ENCODE peak calls at places on chromosomes 12 and 14, in ten cellular contexts. A is DND-41, N is pancreas, H is HepG2, I is right lobe of liver, G is neural progenitor cell, S is A673, X is Peyer's patch, U is IMR-90, R is psoas muscle. Q is an unnamed sample. For H3K4me1, the result is how much of the 10 kb centered on the place peaks cover.

GRCh38 chr14:70684030-70684429 is 42.3 kb downstream of the TTC9 start:
- DNase-seq in A (no peak), N (no peak), H (no peak), I (no peak), G (no peak), S (no peak), X (no peak), U (no peak), R (no peak), Q (no peak)

GRCh38 chr14:56094063-56094462 is 24.1 kb upstream of the PELI2 start:
- DNase-seq in A (no peak), N (no peak), H (no peak), I (no peak), G (no peak), S (no peak), X (no peak), U (no peak), R (no peak), Q (no peak)

GRCh38 chr12:66190519-66191406 is 1.7 kb downstream of the IRAK3 start:
- DNase-seq in A (no peak), N (no peak), H (no peak), I (no peak), G (no peak), S (no peak), X (no peak), U (peak), R (no peak), Q (no peak)

GRCh38 chr14:77603654-77604270 is 12.7 kb downstream of the SPTLC2 start:
- DNase-seq in A (no peak), N (no peak), H (peak), I (no peak), G (no peak), S (peak), X (peak), U (no peak), R (peak), Q (no peak)

GRCh38 chr14:44847910-44848309 is 113.8 kb downstream of the KLHL28 start:
- DNase-seq in A (no peak), N (no peak), H (no peak), I (no peak), G (no peak), S (no peak), X (no peak), U (peak), R (no peak), Q (no peak)

GRCh38 chr12:112239020-112239419 is 113.7 kb downstream of the TRAFD1 start:
- DNase-seq in A (no peak), N (no peak), H (peak), I (peak), G (no peak), S (no peak), X (no peak), U (no peak), R (no peak), Q (no peak)

GRCh38 chr12:64796205-64796845 is 28.1 kb upstream of the TBC1D30 start:
- DNase-seq in A (peak), N (no peak), H (peak), I (peak), G (peak), S (peak), X (peak), U (peak), R (no peak), Q (peak)

GRCh38 chr14:52399886-52400599 is 85.9 kb downstream of the PTGER2 start:
- DNase-seq in A (no peak), N (no peak), H (no peak), I (no peak), G (peak), S (peak), X (no peak), U (peak), R (no peak), Q (no peak)

GRCh38 chr12:52093346-52093745 is 13.8 kb downstream of the SMIM41 start:
- DNase-seq in A (no peak), N (peak), H (no peak), I (peak), G (no peak), S (no peak), X (no peak), U (no peak), R (no peak), Q (no peak)

GRCh38 chr14:47207636-47208035 is 467.8 kb downstream of the MDGA2 start:
- DNase-seq in A (no peak), N (no peak), H (no peak), I (no peak), G (no peak), S (peak), X (no peak), U (no peak), R (no peak), Q (no peak)

GRCh38 chr12:122116707-122117535 is 38.4 kb downstream of the MLXIP start:
- DNase-seq in A (no peak), N (peak), H (no peak), I (peak), G (no peak), S (no peak), X (no peak), U (no peak), R (no peak), Q (no peak)

GRCh38 chr12:19288603-19289244 is 150.6 kb upstream of the AEBP2 start:
- DNase-seq in A (no peak), N (no peak), H (peak), I (no peak), G (peak), S (peak), X (no peak), U (peak), R (no peak), Q (no peak)

GRCh38 chr12:73935817-73936216 is 601.8 kb upstream of the ATXN7L3B start:
- DNase-seq in A (no peak), N (no peak), H (no peak), I (no peak), G (peak), S (peak), X (no peak), U (no peak), R (no peak), Q (no peak)

GRCh38 chr12:117098361-117099217 is 627 bp downstream of the TESC start:
- DNase-seq in A (peak), N (peak), H (no peak), I (no peak), G (peak), S (no peak), X (peak), U (no peak), R (no peak), Q (no peak)

GRCh38 chr12:129075451-129076208 is 222.4 kb downstream of the GLT1D1 start:
- DNase-seq in A (no peak), N (no peak), H (no peak), I (no peak), G (no peak), S (no peak), X (no peak), U (no peak), R (no peak), Q (no peak)

GRCh38 chr12:114361992-114362391 is 44.0 kb downstream of the TBX5 start:
- DNase-seq in A (no peak), N (no peak), H (no peak), I (no peak), G (no peak), S (no peak), X (no peak), U (no peak), R (no peak), Q (no peak)

GRCh38 chr14:52363969-52364368 is 49.9 kb downstream of the PTGER2 start:
- DNase-seq in A (no peak), N (no peak), H (no peak), I (no peak), G (no peak), S (no peak), X (no peak), U (no peak), R (no peak), Q (no peak)

GRCh38 chr14:54194501-54194900 is 202.3 kb upstream of the CDKN3 start:
- DNase-seq in A (no peak), N (no peak), H (no peak), I (no peak), G (no peak), S (peak), X (no peak), U (no peak), R (no peak), Q (no peak)

GRCh38 chr14:99563749-99564129 is 40.3 kb downstream of the CCDC85C start:
- DNase-seq in A (no peak), N (no peak), H (no peak), I (no peak), G (no peak), S (no peak), X (no peak), U (no peak), R (no peak), Q (no peak)

GRCh38 chr14:99564903-99565259 is 39.1 kb downstream of the CCDC85C start:
- DNase-seq in A (no peak), N (no peak), H (no peak), I (no peak), G (no peak), S (no peak), X (no peak), U (no peak), R (no peak), Q (no peak)

GRCh38 chr14:99562848-99563748 is 40.9 kb downstream of the CCDC85C start:
- DNase-seq in A (no peak), N (peak), H (peak), I (peak), G (peak), S (no peak), X (peak), U (peak), R (peak), Q (no peak)

GRCh38 chr14:99565383-99565782 is 38.6 kb downstream of the CCDC85C start:
- DNase-seq in A (no peak), N (no peak), H (no peak), I (peak), G (no peak), S (no peak), X (no peak), U (no peak), R (no peak), Q (no peak)

DNA sequence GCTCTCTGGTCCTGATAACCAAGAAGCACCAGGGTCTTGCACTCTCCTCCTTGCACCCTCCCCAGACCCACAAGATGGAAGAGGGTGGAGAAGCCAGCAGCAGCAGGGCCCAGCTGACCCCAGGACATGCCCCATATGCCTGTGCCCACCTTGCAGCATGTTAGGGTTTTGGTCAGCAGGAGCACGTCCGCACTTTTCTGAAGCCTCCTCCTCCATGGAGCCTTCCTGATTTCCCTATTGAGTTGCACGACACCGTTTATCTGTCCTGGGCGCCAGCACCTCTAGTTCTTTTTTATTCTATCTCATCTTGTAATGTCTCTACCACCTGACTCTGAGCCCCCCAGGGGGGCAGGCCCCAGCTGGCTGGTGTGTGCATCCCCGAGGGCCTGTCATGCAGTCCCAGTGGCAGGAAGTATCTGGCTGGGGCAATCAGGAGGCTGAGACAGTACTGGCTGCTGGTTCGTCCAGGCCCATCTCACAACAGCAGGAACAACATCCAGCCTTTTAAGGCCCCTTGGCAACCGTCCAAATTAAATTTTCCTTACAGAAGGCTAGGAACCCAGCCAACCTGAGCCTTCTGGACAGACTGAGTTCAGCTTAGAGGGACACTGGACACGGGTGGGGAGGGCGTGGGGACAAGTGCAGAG is 39.6 kb downstream of the CCDC85C start:
- DNase-seq in A (no peak), N (no peak), H (peak), I (peak), G (no peak), S (peak), X (no peak), U (peak), R (no peak), Q (no peak)
- H3K4me1 ChIP-seq in A (under half), N (half or more), H (half or more), I (half or more), G (half or more), S (under half), X (under half), U (under half), R (under half), Q (half or more)

GRCh38 chr14:57530571-57530970 is 36.9 kb upstream of the CCDC198 start:
- DNase-seq in A (no peak), N (no peak), H (no peak), I (no peak), G (no peak), S (no peak), X (no peak), U (no peak), R (no peak), Q (no peak)

DNA sequence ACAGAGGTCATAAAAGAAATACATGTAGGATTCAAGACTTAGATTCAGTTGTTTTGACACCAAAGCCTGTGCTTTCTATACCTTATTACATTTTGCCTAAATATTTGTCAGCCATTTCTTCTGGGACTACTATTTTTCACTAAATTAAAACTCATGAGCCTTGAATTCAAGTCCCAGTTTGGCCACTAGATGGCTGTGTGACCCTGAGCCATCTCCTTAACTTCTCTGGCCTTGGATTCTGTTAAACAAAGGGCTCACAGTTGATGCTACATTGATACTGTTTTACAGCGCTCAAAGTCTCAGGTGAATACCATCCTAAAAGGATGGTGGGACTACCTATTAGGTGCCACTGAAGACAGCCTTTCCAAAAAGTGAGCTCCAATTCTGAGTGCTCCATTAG is 39.6 kb upstream of the CCDC198 start:
- DNase-seq in A (peak), N (no peak), H (peak), I (no peak), G (peak), S (peak), X (no peak), U (no peak), R (no peak), Q (no peak)
- TF ChIP-seq CTCF in A (peak), N (no peak), H (peak), I (peak), G (peak), S (peak), X (no peak), U (peak), R (peak), Q (peak)

GRCh38 chr12:13982010-13982409 is 608 bp upstream of the GRIN2B start:
- DNase-seq in A (no peak), N (no peak), H (no peak), I (no peak), G (peak), S (peak), X (no peak), U (no peak), R (no peak), Q (no peak)
- H3K4me3 ChIP-seq in A (no peak), N (no peak), H (no peak), I (no peak), G (peak), S (no peak), X (peak), U (no peak), R (peak), Q (peak)

DNA sequence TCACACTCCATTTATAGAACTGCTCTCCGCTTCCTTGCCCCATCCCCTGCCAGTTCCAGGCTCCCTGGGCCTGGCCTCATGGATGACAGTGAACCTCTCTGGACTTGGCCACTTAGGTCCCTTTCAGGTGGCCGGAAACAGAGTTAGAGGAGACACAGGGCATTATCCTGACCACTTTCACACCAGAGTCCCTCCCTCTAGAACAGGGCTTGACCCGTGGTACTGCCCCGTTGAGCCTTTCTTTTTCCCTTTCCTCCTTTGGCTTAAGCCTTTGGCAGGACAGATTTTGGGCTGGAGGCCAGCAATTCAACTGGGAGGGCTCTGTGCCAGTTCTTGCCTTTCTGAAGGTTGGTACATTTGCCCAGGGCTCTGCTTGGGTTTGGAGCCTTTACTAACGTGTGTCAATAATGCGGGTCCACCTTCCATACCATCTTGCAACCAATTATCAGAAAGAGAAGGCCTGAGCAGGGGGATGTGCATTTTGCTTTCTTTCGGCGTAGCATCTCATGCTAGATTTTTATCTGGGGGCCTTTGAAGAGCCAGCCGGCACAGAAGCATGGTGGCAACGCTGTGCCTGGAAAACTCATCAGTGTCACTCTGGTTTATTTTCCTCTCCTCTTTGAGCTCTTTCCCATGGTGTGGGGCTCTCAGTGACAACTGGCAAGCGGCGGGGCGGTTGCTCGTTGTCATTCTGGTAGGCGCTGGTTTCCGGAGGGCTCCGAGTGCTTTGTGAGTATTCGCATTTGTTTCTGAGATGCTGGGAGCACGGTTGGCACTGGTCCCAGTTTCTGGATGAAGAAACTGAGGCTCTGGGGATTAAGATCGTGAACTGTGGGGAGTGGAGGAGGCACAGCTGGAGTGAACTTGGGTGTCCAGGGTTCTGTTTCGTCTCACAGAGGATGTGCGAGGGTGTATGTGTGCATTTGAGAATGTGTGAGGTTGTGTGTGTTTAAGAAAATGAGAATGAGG is 23.0 kb downstream of the TPCN1 start:
- DNase-seq in A (no peak), N (peak), H (no peak), I (peak), G (no peak), S (peak), X (peak), U (no peak), R (peak), Q (no peak)
- H3K4me1 ChIP-seq in A (under half), N (half or more), H (half or more), I (half or more), G (under half), S (half or more), X (under half), U (under half), R (half or more), Q (half or more)

GRCh38 chr14:89955418-89956293 is at the start of gene TDP1:
- DNase-seq in A (peak), N (peak), H (peak), I (peak), G (peak), S (peak), X (peak), U (peak), R (peak), Q (peak)
- TF ChIP-seq CTCF in A (peak), N (no peak), H (peak), I (no peak), G (peak), S (peak), X (no peak), U (peak), R (peak), Q (peak)

GRCh38 chr14:73850940-73851339 is 691 bp upstream of the PTGR2 start:
- DNase-seq in A (no peak), N (no peak), H (peak), I (no peak), G (peak), S (peak), X (no peak), U (no peak), R (no peak), Q (no peak)
- H3K4me3 ChIP-seq in A (peak), N (peak), H (peak), I (peak), G (peak), S (peak), X (peak), U (no peak), R (peak), Q (peak)

GRCh38 chr12:11555195-11555594 is 94.3 kb upstream of the ETV6 start:
- DNase-seq in A (no peak), N (no peak), H (no peak), I (no peak), G (no peak), S (no peak), X (no peak), U (no peak), R (no peak), Q (no peak)

GRCh38 chr12:11555743-11556625 is 93.5 kb upstream of the ETV6 start:
- DNase-seq in A (peak), N (no peak), H (no peak), I (no peak), G (no peak), S (no peak), X (no peak), U (no peak), R (no peak), Q (no peak)

GRCh38 chr12:11559941-11560340 is 89.5 kb upstream of the ETV6 start:
- DNase-seq in A (no peak), N (no peak), H (no peak), I (no peak), G (no peak), S (no peak), X (no peak), U (no peak), R (no peak), Q (no peak)

GRCh38 chr12:11553871-11554533 is 95.5 kb upstream of the ETV6 start:
- DNase-seq in A (peak), N (no peak), H (peak), I (no peak), G (peak), S (peak), X (peak), U (peak), R (no peak), Q (no peak)
- H3K4me1 ChIP-seq in A (under half), N (under half), H (under half), I (under half), G (under half), S (under half), X (under half), U (under half), R (under half), Q (under half)

DNA sequence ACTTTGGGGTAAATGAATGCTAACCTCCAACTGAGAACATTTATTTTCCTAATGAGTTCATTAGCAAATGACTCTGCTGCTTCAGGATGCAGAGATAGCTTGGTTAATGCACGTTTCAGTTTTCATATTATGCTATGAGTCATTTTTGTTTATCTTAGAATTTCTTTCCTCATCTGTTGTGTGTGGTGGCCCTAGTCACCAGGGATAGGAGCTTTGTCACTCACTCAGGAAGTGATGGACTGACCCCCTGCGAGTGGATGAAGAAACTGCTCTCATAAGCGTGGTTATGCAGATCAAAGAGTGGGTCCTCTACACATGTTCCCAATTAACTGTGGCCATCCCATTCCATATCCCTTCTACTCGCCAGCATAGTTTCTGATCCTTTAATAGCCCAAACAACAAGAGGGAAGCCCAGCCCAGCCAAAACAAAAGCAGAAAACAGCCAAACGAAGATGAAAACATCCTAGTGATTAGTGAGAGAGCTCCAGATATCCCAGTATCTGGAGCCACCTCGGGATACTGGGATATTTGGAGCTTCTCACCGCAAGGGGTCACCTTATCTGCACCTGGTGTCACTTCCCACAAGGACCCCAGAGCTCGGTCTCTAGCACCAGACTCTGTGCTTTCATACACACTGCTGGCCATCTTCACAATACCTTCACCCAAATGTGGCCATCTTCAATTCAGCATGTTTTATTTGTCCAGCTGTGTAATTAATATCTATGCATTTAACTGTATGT is 8.6 kb downstream of the TC2N start:
- DNase-seq in A (no peak), N (no peak), H (peak), I (no peak), G (no peak), S (peak), X (no peak), U (peak), R (no peak), Q (no peak)
- TF ChIP-seq CTCF in A (no peak), N (no peak), H (peak), I (peak), G (no peak), S (no peak), X (no peak), U (peak), R (no peak), Q (no peak)